ENCODE peak calls at places on chromosomes 12 and 14, in four cellular contexts. T is breast epithelium, J is GM23338, N is suprapubic skin. L is an unnamed sample.
A peak's percentile ranks its signal among the peaks of the same experiment; 100 is the strongest.

GRCh38 chr12:5085896-5086295 is 42.2 kb downstream of the KCNA5 start:
- DNase-seq in T (no peak), J (no peak), N (no peak), L (no peak)

GRCh38 chr14:78530078-78530477 is 359.9 kb downstream of the NRXN3 start:
- DNase-seq in T (no peak), J (peak; percentile 78), N (no peak), L (peak; percentile 10)

GRCh38 chr12:124938606-124939427 is 24.4 kb upstream of the UBC start:
- DNase-seq in T (no peak), J (peak; percentile 75), N (no peak), L (no peak)

GRCh38 chr12:8629486-8630033 is 16.9 kb upstream of the AICDA start:
- DNase-seq in T (no peak), J (no peak), N (no peak), L (no peak)

GRCh38 chr14:64209428-64210165 is 84.6 kb downstream of the ESR2 start:
- DNase-seq in T (no peak), J (no peak), N (no peak), L (no peak)

GRCh38 chr14:92690171-92691011 is 58.0 kb downstream of the LGMN start:
- DNase-seq in T (no peak), J (peak; percentile 33), N (peak; percentile 45), L (no peak)

GRCh38 chr12:124543591-124544310 is 23.7 kb downstream of the NCOR2 start:
- DNase-seq in T (no peak), J (no peak), N (peak; percentile 62), L (no peak)

GRCh38 chr14:22390195-22390594 is 198.8 kb downstream of the DAD1 start:
- DNase-seq in T (no peak), J (no peak), N (no peak), L (no peak)

GRCh38 chr12:108611884-108612415 is 14.1 kb upstream of the TMEM119 start:
- DNase-seq in T (no peak), J (peak; percentile 91), N (no peak), L (no peak)

GRCh38 chr12:105418821-105419291 is 88.4 kb downstream of the C12orf75 start:
- DNase-seq in T (no peak), J (peak; percentile 6), N (no peak), L (no peak)

GRCh38 chr12:34599530-34600513 is 577.5 kb downstream of the ALG10 start:
- DNase-seq in T (peak; percentile 38), J (no peak), N (peak; percentile 37), L (peak; percentile 60)

GRCh38 chr12:64625243-64626077 is 15.2 kb downstream of the RASSF3 start:
- DNase-seq in T (no peak), J (no peak), N (peak; percentile 68), L (no peak)

GRCh38 chr12:14417717-14418116 is 52.2 kb downstream of the ATF7IP start:
- DNase-seq in T (no peak), J (peak; percentile 96), N (no peak), L (no peak)

GRCh38 chr12:13124661-13125505 is 21.4 kb upstream of the GSG1 start:
- DNase-seq in T (no peak), J (peak; percentile 2), N (no peak), L (no peak)

GRCh38 chr12:13128291-13129000 is 25.0 kb upstream of the GSG1 start:
- DNase-seq in T (no peak), J (no peak), N (no peak), L (no peak)

GRCh38 chr12:13125996-13126395 is 22.5 kb upstream of the GSG1 start:
- DNase-seq in T (no peak), J (no peak), N (no peak), L (no peak)

GRCh38 chr12:13126494-13126893 is 23.0 kb upstream of the GSG1 start:
- DNase-seq in T (no peak), J (no peak), N (no peak), L (no peak)

DNA sequence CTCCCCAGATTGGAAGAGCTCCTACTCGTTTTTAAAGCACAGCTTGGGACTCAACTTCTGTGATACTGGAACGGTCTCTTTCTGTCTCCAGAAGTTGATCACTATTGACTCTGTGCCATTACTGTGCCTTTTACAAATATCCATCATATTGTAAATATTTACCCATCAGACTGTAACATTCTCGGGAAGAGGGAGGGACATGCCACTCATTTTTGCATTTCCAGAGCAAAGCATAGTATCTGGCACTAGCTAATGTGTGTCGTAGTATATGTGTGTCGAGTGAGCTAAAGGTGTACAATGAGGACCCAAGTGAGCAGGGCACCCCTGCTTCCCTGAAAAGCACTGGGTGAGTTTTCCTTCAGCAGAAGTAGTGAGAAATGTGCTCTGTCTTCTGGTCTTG is 24.0 kb upstream of the GSG1 start:
- DNase-seq in T (no peak), J (no peak), N (no peak), L (no peak)
- TF ChIP-seq POLR2AphosphoS5 in T (no peak), J (no peak), N (no peak), L (no peak)

DNA sequence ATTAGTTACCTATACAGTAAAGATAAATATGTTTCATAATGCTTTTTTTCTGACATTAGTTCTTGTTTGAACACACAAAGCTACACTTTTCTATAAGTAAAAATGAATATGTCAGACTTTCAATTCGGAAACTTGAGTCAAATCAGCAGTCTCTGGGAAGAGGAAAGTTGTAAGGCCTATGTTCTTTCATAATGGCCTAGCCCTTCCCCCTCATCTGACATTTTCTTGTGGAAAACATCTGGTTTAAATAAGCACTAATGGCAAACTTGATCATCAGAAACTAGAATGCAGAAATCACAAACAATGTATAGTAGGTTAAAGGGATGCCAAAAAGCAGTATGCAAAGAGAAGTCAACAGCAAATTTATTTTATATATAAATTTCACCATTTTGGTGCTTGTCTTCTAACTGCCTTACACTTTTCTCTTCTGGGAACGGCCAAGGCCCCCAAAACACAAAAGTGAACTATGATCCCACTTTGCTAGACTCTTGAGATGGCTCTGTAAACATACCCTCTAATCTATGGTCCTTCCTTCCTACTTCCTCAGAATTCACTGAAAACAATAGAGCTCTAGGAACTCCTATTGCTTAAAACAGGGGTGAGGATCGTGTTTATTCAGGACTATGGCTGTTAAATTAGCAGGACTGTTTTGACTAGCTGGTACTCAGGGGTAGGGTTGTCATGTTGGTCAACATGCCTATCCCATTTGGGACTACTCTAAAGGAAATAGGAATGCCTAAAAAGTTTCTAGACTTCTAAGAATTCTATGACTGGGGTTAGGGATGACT is 444.2 kb downstream of the RAD51B start:
- DNase-seq in T (no peak), J (no peak), N (no peak), L (no peak)
- TF ChIP-seq POLR2AphosphoS5 in T (no peak), J (no peak), N (no peak), L (no peak)

GRCh38 chr12:128047266-128048060 is 219.5 kb upstream of the TMEM132C start:
- DNase-seq in T (no peak), J (no peak), N (no peak), L (no peak)
- TF ChIP-seq POLR2AphosphoS5 in T (no peak), J (no peak), N (no peak), L (no peak)

DNA sequence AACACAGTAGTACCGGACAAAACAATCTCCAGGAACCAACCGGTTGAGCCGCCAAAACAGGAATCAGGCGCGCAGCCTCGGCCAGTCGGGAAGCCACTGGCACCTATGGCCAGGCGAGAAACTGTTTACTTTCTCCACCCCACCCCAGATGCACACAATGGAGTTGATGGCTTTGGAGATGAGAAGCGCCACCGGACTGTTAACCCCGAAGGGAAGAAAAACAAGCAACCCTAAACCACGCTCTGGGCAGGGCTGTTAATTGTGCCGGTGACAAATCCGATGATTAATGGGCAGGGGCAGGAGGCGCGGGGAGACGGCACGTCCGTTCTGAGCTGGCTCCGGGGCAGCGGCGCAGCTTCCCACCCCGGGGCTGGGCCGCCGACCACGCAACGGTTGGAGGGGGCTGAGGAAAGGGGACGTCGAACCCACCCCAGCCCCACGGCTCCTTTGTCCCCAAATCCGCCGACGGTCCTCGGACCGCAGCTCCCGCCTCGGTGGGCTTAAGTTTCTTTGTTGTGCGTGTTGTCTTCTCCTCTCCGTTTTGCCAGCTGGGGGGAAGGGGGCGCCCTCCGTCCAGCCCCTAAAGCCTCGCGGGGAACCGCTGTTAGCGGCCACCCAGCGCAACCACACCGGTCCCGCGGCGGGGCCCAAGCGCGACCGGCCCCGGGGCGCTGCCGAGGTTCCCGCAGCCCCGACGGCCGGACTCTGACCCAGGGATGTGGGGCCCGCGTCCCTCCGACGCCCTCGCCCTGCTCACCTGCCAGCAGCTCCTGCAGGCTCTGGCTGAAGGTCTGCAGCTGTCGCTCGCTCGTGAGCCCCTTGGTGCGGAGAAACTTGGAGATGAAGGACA is 790 bp downstream of the BTG1 start:
- DNase-seq in T (peak; percentile 77), J (peak; percentile 40), N (peak; percentile 78), L (no peak)
- TF ChIP-seq POLR2AphosphoS5 in T (peak; percentile 26), J (no peak), N (no peak), L (peak; percentile 49)

GRCh38 chr14:96263347-96264199 is 7.6 kb downstream of the BDKRB1 start:
- DNase-seq in T (peak; percentile 67), J (no peak), N (no peak), L (no peak)
- TF ChIP-seq POLR2AphosphoS5 in T (no peak), J (no peak), N (no peak), L (no peak)

GRCh38 chr14:51041853-51042252 is 53.1 kb downstream of the TRIM9 start:
- DNase-seq in T (no peak), J (no peak), N (no peak), L (no peak)
- TF ChIP-seq POLR2AphosphoS5 in T (no peak), J (no peak), N (no peak), L (no peak)

GRCh38 chr14:75431011-75431410 is 3.2 kb downstream of the JDP2 start:
- DNase-seq in T (no peak), J (no peak), N (no peak), L (no peak)

GRCh38 chr14:75429562-75429961 is 1.7 kb downstream of the JDP2 start:
- DNase-seq in T (no peak), J (no peak), N (no peak), L (no peak)

GRCh38 chr14:75430526-75430925 is 2.7 kb downstream of the JDP2 start:
- DNase-seq in T (no peak), J (no peak), N (no peak), L (no peak)

GRCh38 chr14:75428230-75429104 is 645 bp downstream of the JDP2 start:
- DNase-seq in T (no peak), J (peak; percentile 43), N (peak; percentile 76), L (no peak)

DNA sequence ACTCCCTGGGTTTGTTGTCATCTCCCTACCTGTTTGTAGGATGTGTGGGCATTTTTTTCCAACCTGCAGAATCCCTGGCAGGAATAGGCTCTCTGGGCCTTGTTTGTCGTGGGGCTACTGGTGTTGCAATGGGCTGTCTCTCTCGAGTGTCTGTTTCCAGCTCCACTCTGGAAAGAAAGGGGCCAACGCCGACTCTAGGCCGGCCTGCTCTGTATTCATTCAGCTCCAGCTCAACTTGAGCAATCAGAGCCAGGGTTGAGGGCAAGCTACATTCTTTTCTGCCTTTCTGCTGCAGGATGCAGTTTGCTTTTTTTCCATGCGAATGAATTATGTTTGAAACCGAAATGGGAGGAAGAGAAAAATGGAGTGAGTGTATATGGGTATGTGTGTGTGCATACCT is 2.3 kb downstream of the JDP2 start:
- DNase-seq in T (no peak), J (no peak), N (peak; percentile 74), L (no peak)
- TF ChIP-seq POLR2AphosphoS5 in T (no peak), J (no peak), N (no peak), L (peak; percentile 5)